ENCODE peak calls at places on chromosome 3, in four cellular contexts. N is A673, H is GM23248, R is HCT116. G is an unnamed sample.

GRCh38 chr3:138442433-138442832 is 8.0 kb downstream of the ESYT3 start:
- DNase-seq in N (peak; percentile 52), R (peak; percentile 60), H (peak; percentile 89), G (no peak)

GRCh38 chr3:197809356-197810020 is 18.4 kb downstream of the LRCH3 start:
- DNase-seq in N (no peak), R (no peak), H (peak; percentile 91), G (no peak)

GRCh38 chr3:148162132-148162531 is 535.6 kb upstream of the AGTR1 start:
- DNase-seq in N (no peak), H (peak; percentile 6), R (no peak), G (no peak)

GRCh38 chr3:168974628-168975403 is 688.7 kb downstream of the MECOM start:
- DNase-seq in R (no peak), N (no peak), H (no peak), G (no peak)

GRCh38 chr3:171092467-171092911 is 66.0 kb upstream of the SLC2A2 start:
- DNase-seq in H (no peak), R (no peak), N (no peak), G (no peak)

GRCh38 chr3:5022187-5022965 is 43.1 kb downstream of the BHLHE40 start:
- DNase-seq in N (no peak), H (peak; percentile 66), R (no peak), G (no peak)

GRCh38 chr3:99865321-99865720 is 47.7 kb downstream of the CMSS1 start:
- DNase-seq in N (no peak), H (peak; percentile 48), R (no peak), G (no peak)

GRCh38 chr3:124599779-124600693 is 130.2 kb upstream of the UMPS start:
- DNase-seq in R (peak; percentile 58), H (peak; percentile 38), N (no peak), G (no peak)

GRCh38 chr3:188975612-188976314 is 196.0 kb upstream of the TPRG1 start:
- DNase-seq in N (no peak), H (no peak), R (no peak), G (no peak)

GRCh38 chr3:197216169-197216860 is 82.1 kb downstream of the DLG1 start:
- DNase-seq in R (no peak), H (peak; percentile 50), N (no peak), G (no peak)

GRCh38 chr3:39910828-39911464 is 101.5 kb downstream of the MYRIP start:
- DNase-seq in R (no peak), H (peak; percentile 73), N (no peak), G (no peak)

GRCh38 chr3:25901796-25902195 is 111.9 kb downstream of the OXSM start:
- DNase-seq in H (no peak), R (no peak), N (no peak), G (no peak)

GRCh38 chr3:197486861-197487260 is 68.9 kb downstream of the BDH1 start:
- DNase-seq in R (no peak), N (no peak), H (no peak), G (no peak)

GRCh38 chr3:31903686-31904431 is 77.2 kb downstream of the OSBPL10 start:
- DNase-seq in N (no peak), H (no peak), R (no peak), G (no peak)

GRCh38 chr3:100634493-100635272 is 25.3 kb downstream of the ADGRG7 start:
- DNase-seq in R (peak; percentile 31), H (peak; percentile 24), N (peak; percentile 68), G (peak; percentile 31)

GRCh38 chr3:65999606-66000005 is 39.1 kb downstream of the MAGI1 start:
- DNase-seq in R (no peak), N (no peak), H (no peak), G (no peak)

GRCh38 chr3:192422321-192422997 is 304.9 kb downstream of the FGF12 start:
- DNase-seq in N (no peak), R (no peak), H (peak; percentile 8), G (no peak)

GRCh38 chr3:132253262-132253878 is 63.8 kb upstream of the ACP3 start:
- DNase-seq in N (peak; percentile 79), R (peak; percentile 56), H (peak; percentile 83), G (no peak)

GRCh38 chr3:33949074-33949473 is 150.6 kb downstream of the PDCD6IP start:
- DNase-seq in H (no peak), R (no peak), N (no peak), G (no peak)

GRCh38 chr3:69410301-69410700 is 24.4 kb upstream of the FRMD4B start:
- DNase-seq in N (peak; percentile 35), H (peak; percentile 71), R (peak; percentile 51), G (peak; percentile 61)

GRCh38 chr3:42746455-42747450 is 26.3 kb downstream of the CCDC13 start:
- DNase-seq in N (no peak), H (no peak), R (no peak), G (no peak)

GRCh38 chr3:160180581-160181216 is 44.5 kb upstream of the C3orf80 start:
- DNase-seq in H (peak; percentile 83), R (no peak), N (peak; percentile 90), G (no peak)

GRCh38 chr3:133574260-133574881 is 885 bp downstream of the CDV3 start:
- DNase-seq in H (peak; percentile 89), R (no peak), N (peak; percentile 45), G (peak; percentile 58)

GRCh38 chr3:112778298-112779008 is 68.2 kb downstream of the CD200R1L start:
- DNase-seq in N (no peak), R (no peak), H (peak; percentile 90), G (no peak)

GRCh38 chr3:172040078-172040975 is 949 bp downstream of the FNDC3B start:
- DNase-seq in H (peak; percentile 91), R (peak; percentile 39), N (peak; percentile 81), G (no peak)

GRCh38 chr3:83928391-83928790 is 1030.4 kb upstream of the CADM2 start:
- DNase-seq in H (peak; percentile 2), N (peak; percentile 21), R (peak; percentile 8), G (no peak)

GRCh38 chr3:141556034-141556433 is 69.2 kb downstream of the RASA2 start:
- DNase-seq in H (peak; percentile 84), N (no peak), R (no peak), G (no peak)

GRCh38 chr3:134846943-134847342 is 51.9 kb downstream of the EPHB1 start:
- DNase-seq in N (no peak), H (peak; percentile 96), R (peak; percentile 51), G (no peak)

GRCh38 chr3:172323894-172324590 is 124.2 kb downstream of the GHSR start:
- DNase-seq in H (peak; percentile 87), R (no peak), N (no peak), G (no peak)

GRCh38 chr3:21718943-21719591 is 31.9 kb downstream of the ZNF385D start:
- DNase-seq in N (no peak), R (no peak), H (no peak), G (no peak)

GRCh38 chr3:88003115-88003755 is 55.6 kb downstream of the CGGBP1 start:
- DNase-seq in R (peak; percentile 50), N (peak; percentile 87), H (peak; percentile 66), G (no peak)

GRCh38 chr3:151135548-151136337 is 50.3 kb downstream of the MED12L start:
- DNase-seq in H (no peak), N (no peak), R (no peak), G (no peak)

GRCh38 chr3:134602440-134602814 is 48.4 kb downstream of the KY start:
- DNase-seq in H (no peak), N (no peak), R (no peak), G (no peak)

GRCh38 chr3:176362191-176362731 is 835.0 kb downstream of the TBL1XR1 start:
- DNase-seq in N (no peak), H (no peak), R (no peak), G (no peak)

GRCh38 chr3:11230125-11230524 is 42.1 kb upstream of the ATG7 start:
- DNase-seq in R (no peak), N (no peak), H (peak; percentile 38), G (no peak)

GRCh38 chr3:39644176-39644575 is 165.2 kb upstream of the MYRIP start:
- DNase-seq in R (no peak), H (peak; percentile 86), N (no peak), G (no peak)

GRCh38 chr3:22399566-22399965 is 648.6 kb upstream of the ZNF385D start:
- DNase-seq in N (no peak), R (no peak), H (peak; percentile 78), G (no peak)

GRCh38 chr3:185400340-185400667 is 37.4 kb downstream of the MAP3K13 start:
- DNase-seq in R (no peak), N (no peak), H (peak; percentile 67), G (no peak)

GRCh38 chr3:57079221-57079831 is 18.9 kb downstream of the SPATA12 start:
- DNase-seq in H (peak; percentile 60), R (no peak), N (peak; percentile 25), G (no peak)

DNA sequence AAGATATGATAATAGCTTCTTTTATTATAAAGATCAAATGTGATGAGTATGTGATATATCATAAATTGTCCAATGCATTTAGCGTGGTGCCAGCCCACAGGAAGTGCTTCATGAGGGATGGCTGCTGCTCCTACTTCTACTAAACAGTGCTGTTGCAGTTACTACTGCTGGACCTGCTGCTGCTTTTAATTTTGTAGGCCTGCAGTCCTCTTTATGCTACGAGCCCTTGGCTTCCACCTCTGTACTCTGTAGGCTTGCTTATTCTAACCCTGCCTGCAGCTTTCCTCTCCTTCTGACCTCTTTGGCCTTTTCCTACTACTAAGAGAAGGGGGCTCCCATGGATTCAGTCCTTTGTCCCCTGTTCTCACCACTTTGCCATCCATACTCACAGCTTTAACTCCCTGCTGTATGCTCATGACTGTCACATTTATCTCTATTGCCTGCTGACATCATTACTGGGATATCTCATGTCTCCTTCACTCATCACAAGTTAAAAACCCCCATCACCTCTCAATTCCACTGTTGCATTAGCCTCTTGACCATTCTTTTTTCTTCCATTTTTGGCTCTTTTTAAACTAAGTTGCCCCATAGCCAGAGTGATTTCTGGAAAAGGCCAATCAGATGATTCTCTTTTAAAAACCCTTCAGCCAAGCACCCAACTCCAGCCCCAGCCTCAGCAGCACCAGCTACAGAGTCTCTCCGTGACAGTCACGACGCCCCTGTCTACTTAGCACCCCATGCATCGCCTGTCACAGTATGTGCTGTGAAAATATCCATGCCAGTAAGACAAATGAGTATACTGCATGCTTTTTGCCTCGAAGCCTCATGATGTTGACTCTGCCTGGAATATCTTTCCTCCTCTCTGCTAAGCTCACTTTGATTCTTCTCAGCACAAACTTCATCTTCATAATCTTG is 56.3 kb downstream of the PLCL2 start:
- DNase-seq in R (no peak), H (no peak), N (no peak), G (no peak)
- TF ChIP-seq EZH2 in R (no peak), H (no peak), N (no peak), G (no peak)

GRCh38 chr3:89104499-89104898 is 2.9 kb upstream of the EPHA3 start:
- DNase-seq in N (no peak), H (no peak), R (no peak), G (no peak)

GRCh38 chr3:89108154-89108553 is 733 bp downstream of the EPHA3 start:
- DNase-seq in R (no peak), H (no peak), N (peak; percentile 57), G (no peak)

GRCh38 chr3:89113344-89113743 is 5.9 kb downstream of the EPHA3 start:
- DNase-seq in N (no peak), R (no peak), H (no peak), G (no peak)

GRCh38 chr3:89107461-89108035 is at the start of gene EPHA3:
- DNase-seq in H (peak; percentile 57), R (no peak), N (peak; percentile 96), G (no peak)
- TF ChIP-seq EZH2 in H (no peak), R (no peak), N (no peak), G (no peak)

GRCh38 chr3:184229424-184230080 is at the start of gene VWA5B2:
- DNase-seq in R (peak; percentile 46), H (peak; percentile 70), N (peak; percentile 74), G (no peak)
- TF ChIP-seq EZH2 in R (no peak), H (peak; percentile 95), N (no peak), G (no peak)

GRCh38 chr3:72848703-72849081 is 447 bp upstream of the SHQ1 start:
- DNase-seq in R (no peak), H (peak; percentile 60), N (no peak), G (peak; percentile 71)
- TF ChIP-seq EZH2 in R (no peak), H (no peak), N (no peak), G (peak; percentile 86)